ENCODE peak calls at places on chromosome 1, in eight cellular contexts. One of them, this sample, is unnamed.

GRCh38 chr1:198764748-198765147 is 125.9 kb downstream of the PTPRC start:
- DNase-seq in astrocyte of the cerebellum: no peak
- DNase-seq in WERI-Rb-1: no peak
- DNase-seq in neural crest cell: no peak
- DNase-seq in HL-60: no peak
- DNase-seq in fibroblast of lung: peak; percentile 28
- DNase-seq in neural progenitor cell: no peak
- DNase-seq in fibroblast of pulmonary artery: no peak
- DNase-seq in this sample: no peak

GRCh38 chr1:151511636-151512215 is 539 bp downstream of the CGN start:
- DNase-seq in fibroblast of lung: no peak
- DNase-seq in neural crest cell: peak; percentile 45
- DNase-seq in fibroblast of pulmonary artery: no peak
- DNase-seq in HL-60: no peak
- DNase-seq in WERI-Rb-1: peak; percentile 78
- DNase-seq in astrocyte of the cerebellum: no peak
- DNase-seq in neural progenitor cell: peak; percentile 81
- DNase-seq in this sample: no peak

GRCh38 chr1:17588048-17588781 is 48.7 kb downstream of the ARHGEF10L start:
- DNase-seq in neural progenitor cell: peak; percentile 39
- DNase-seq in neural crest cell: no peak
- DNase-seq in fibroblast of pulmonary artery: peak; percentile 35
- DNase-seq in astrocyte of the cerebellum: peak; percentile 69
- DNase-seq in fibroblast of lung: peak; percentile 68
- DNase-seq in WERI-Rb-1: peak; percentile 68
- DNase-seq in HL-60: peak; percentile 34
- DNase-seq in this sample: no peak

GRCh38 chr1:198361373-198361772 is 179.1 kb downstream of the ATP6V1G3 start:
- DNase-seq in fibroblast of pulmonary artery: peak; percentile 14
- DNase-seq in WERI-Rb-1: no peak
- DNase-seq in neural progenitor cell: no peak
- DNase-seq in HL-60: no peak
- DNase-seq in neural crest cell: no peak
- DNase-seq in astrocyte of the cerebellum: no peak
- DNase-seq in fibroblast of lung: peak; percentile 45
- DNase-seq in this sample: no peak

GRCh38 chr1:4585216-4585615 is 69.2 kb upstream of the AJAP1 start:
- DNase-seq in WERI-Rb-1: peak; percentile 25
- DNase-seq in fibroblast of lung: no peak
- DNase-seq in neural progenitor cell: peak; percentile 71
- DNase-seq in neural crest cell: peak; percentile 58
- DNase-seq in HL-60: no peak
- DNase-seq in fibroblast of pulmonary artery: no peak
- DNase-seq in astrocyte of the cerebellum: no peak
- DNase-seq in this sample: peak; percentile 59

GRCh38 chr1:64536836-64537490 is 67.0 kb downstream of the CACHD1 start:
- DNase-seq in fibroblast of pulmonary artery: no peak
- DNase-seq in neural crest cell: no peak
- DNase-seq in WERI-Rb-1: no peak
- DNase-seq in fibroblast of lung: no peak
- DNase-seq in neural progenitor cell: no peak
- DNase-seq in astrocyte of the cerebellum: no peak
- DNase-seq in HL-60: no peak
- DNase-seq in this sample: no peak

GRCh38 chr1:164210211-164210739 is 348.7 kb upstream of the PBX1 start:
- DNase-seq in neural progenitor cell: no peak
- DNase-seq in astrocyte of the cerebellum: no peak
- DNase-seq in HL-60: no peak
- DNase-seq in neural crest cell: no peak
- DNase-seq in fibroblast of lung: no peak
- DNase-seq in WERI-Rb-1: no peak
- DNase-seq in fibroblast of pulmonary artery: no peak
- DNase-seq in this sample: no peak

GRCh38 chr1:200381256-200381980 is 28.4 kb downstream of the ZNF281 start:
- DNase-seq in fibroblast of lung: peak; percentile 36
- DNase-seq in fibroblast of pulmonary artery: no peak
- DNase-seq in WERI-Rb-1: no peak
- DNase-seq in astrocyte of the cerebellum: no peak
- DNase-seq in neural crest cell: no peak
- DNase-seq in neural progenitor cell: no peak
- DNase-seq in HL-60: no peak
- DNase-seq in this sample: no peak

GRCh38 chr1:47942238-47942629 is 55.0 kb downstream of the TRABD2B start:
- DNase-seq in astrocyte of the cerebellum: no peak
- DNase-seq in HL-60: no peak
- DNase-seq in WERI-Rb-1: no peak
- DNase-seq in fibroblast of lung: no peak
- DNase-seq in neural crest cell: no peak
- DNase-seq in fibroblast of pulmonary artery: no peak
- DNase-seq in neural progenitor cell: no peak
- DNase-seq in this sample: no peak

GRCh38 chr1:162548170-162548569 is 13.4 kb upstream of the UAP1 start:
- DNase-seq in HL-60: no peak
- DNase-seq in astrocyte of the cerebellum: no peak
- DNase-seq in neural progenitor cell: no peak
- DNase-seq in neural crest cell: no peak
- DNase-seq in fibroblast of pulmonary artery: no peak
- DNase-seq in fibroblast of lung: peak; percentile 81
- DNase-seq in WERI-Rb-1: no peak
- DNase-seq in this sample: no peak

GRCh38 chr1:29428997-29429396 is 192.7 kb downstream of the PTPRU start:
- DNase-seq in neural crest cell: no peak
- DNase-seq in HL-60: no peak
- DNase-seq in astrocyte of the cerebellum: no peak
- DNase-seq in neural progenitor cell: no peak
- DNase-seq in fibroblast of lung: no peak
- DNase-seq in WERI-Rb-1: no peak
- DNase-seq in fibroblast of pulmonary artery: no peak
- DNase-seq in this sample: no peak

GRCh38 chr1:52358851-52359497 is 7.0 kb downstream of the CC2D1B start:
- DNase-seq in neural progenitor cell: no peak
- DNase-seq in neural crest cell: no peak
- DNase-seq in fibroblast of pulmonary artery: no peak
- DNase-seq in astrocyte of the cerebellum: no peak
- DNase-seq in HL-60: no peak
- DNase-seq in WERI-Rb-1: no peak
- DNase-seq in fibroblast of lung: no peak
- DNase-seq in this sample: no peak

GRCh38 chr1:42081475-42081874 is 71.7 kb upstream of the GUCA2B start:
- DNase-seq in fibroblast of lung: no peak
- DNase-seq in astrocyte of the cerebellum: no peak
- DNase-seq in neural crest cell: no peak
- DNase-seq in HL-60: no peak
- DNase-seq in neural progenitor cell: no peak
- DNase-seq in WERI-Rb-1: no peak
- DNase-seq in fibroblast of pulmonary artery: no peak
- DNase-seq in this sample: no peak

GRCh38 chr1:24339996-24340395 is 20.8 kb downstream of the GRHL3 start:
- DNase-seq in WERI-Rb-1: no peak
- DNase-seq in HL-60: no peak
- DNase-seq in astrocyte of the cerebellum: no peak
- DNase-seq in fibroblast of lung: no peak
- DNase-seq in fibroblast of pulmonary artery: no peak
- DNase-seq in neural progenitor cell: no peak
- DNase-seq in neural crest cell: no peak
- DNase-seq in this sample: no peak

GRCh38 chr1:170545476-170545875 is 13.5 kb downstream of the GORAB start:
- DNase-seq in HL-60: no peak
- DNase-seq in fibroblast of lung: peak; percentile 85
- DNase-seq in astrocyte of the cerebellum: peak; percentile 76
- DNase-seq in neural progenitor cell: no peak
- DNase-seq in WERI-Rb-1: no peak
- DNase-seq in neural crest cell: no peak
- DNase-seq in fibroblast of pulmonary artery: peak; percentile 69
- DNase-seq in this sample: no peak

GRCh38 chr1:234163267-234163919 is 209.9 kb upstream of the COA6 start:
- DNase-seq in fibroblast of pulmonary artery: no peak
- DNase-seq in neural crest cell: no peak
- DNase-seq in HL-60: no peak
- DNase-seq in astrocyte of the cerebellum: no peak
- DNase-seq in WERI-Rb-1: no peak
- DNase-seq in fibroblast of lung: no peak
- DNase-seq in neural progenitor cell: no peak
- DNase-seq in this sample: no peak

DNA sequence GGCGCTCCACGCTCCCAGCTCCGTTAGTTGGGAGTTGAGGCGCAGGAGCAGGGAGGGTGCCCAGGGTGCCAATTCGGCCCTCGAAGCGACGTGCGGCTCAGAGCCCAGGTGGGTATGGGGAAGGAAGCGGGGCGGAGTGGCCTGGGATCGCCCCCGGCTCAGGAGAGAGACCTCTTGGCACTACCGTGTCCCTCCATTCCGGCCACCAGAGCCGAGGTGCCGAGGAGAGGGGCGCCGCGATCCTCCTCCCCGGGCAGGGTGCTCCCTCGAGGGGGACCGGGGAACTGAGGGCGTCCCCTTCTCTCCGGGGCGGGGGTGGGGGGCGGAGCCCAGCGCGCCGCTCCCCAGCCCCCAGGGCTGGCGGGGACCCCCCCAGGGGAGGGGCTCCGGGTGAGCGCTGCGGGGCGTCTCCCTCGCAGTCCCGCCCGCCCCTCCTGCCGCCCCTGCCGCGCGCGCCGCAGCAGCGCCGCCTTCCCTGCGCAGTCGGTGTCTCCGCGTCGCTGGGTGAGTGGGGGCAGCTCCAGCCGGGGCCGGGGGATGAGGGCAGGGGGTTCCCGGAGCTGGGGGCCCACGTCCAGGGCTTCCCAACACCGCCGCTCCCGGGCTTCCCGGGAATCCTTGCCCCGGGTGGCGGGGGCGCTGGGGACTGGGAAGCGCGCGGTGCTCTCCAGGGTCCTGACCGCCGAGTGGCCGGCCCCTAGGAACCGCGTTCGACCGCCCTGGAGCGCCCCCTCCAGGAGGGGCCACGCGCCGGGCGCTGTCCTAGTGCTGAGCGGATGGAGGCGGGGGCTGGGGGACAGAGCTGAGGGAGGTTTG is at the start of gene HPCA:
- DNase-seq in WERI-Rb-1: peak; percentile 81
- DNase-seq in HL-60: no peak
- DNase-seq in neural progenitor cell: peak; percentile 96
- DNase-seq in fibroblast of lung: peak; percentile 43
- DNase-seq in astrocyte of the cerebellum: no peak
- DNase-seq in fibroblast of pulmonary artery: peak; percentile 58
- DNase-seq in neural crest cell: peak; percentile 76
- DNase-seq in this sample: peak; percentile 70
- TF ChIP-seq CTCF in WERI-Rb-1: peak; percentile 75
- TF ChIP-seq CTCF in HL-60: peak; percentile 44
- TF ChIP-seq CTCF in neural progenitor cell: peak; percentile 91
- TF ChIP-seq CTCF in fibroblast of lung: peak; percentile 62
- TF ChIP-seq CTCF in astrocyte of the cerebellum: peak; percentile 78
- TF ChIP-seq CTCF in fibroblast of pulmonary artery: peak; percentile 59
- TF ChIP-seq CTCF in neural crest cell: peak; percentile 67
- TF ChIP-seq CTCF in this sample: peak; percentile 59

DNA sequence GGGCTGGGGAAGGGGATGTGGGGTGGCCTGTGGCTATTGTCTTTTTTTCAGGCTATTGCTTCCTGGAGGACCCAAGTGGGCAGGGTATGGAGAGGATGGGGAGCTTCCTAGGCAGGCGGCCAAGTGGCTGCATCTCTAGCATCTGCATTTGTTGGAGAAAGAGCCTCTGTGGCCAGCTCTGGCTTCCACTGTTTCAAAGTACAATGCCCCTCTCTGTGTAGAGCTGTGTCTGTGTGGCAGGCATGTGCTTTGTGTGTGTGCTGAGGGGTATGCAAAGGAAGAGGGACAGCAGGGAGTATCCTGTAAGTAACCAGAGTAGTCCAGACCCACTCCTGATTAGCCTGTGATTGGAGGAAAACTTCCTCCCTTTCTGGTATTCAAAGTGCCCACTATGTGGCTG is 40.6 kb downstream of the KCNA2 start:
- DNase-seq in fibroblast of lung: no peak
- DNase-seq in fibroblast of pulmonary artery: no peak
- DNase-seq in neural crest cell: no peak
- DNase-seq in WERI-Rb-1: no peak
- DNase-seq in HL-60: no peak
- DNase-seq in neural progenitor cell: peak; percentile 10
- DNase-seq in astrocyte of the cerebellum: no peak
- DNase-seq in this sample: no peak
- TF ChIP-seq CTCF in fibroblast of lung: no peak
- TF ChIP-seq CTCF in fibroblast of pulmonary artery: no peak
- TF ChIP-seq CTCF in neural crest cell: no peak
- TF ChIP-seq CTCF in WERI-Rb-1: no peak
- TF ChIP-seq CTCF in HL-60: no peak
- TF ChIP-seq CTCF in neural progenitor cell: no peak
- TF ChIP-seq CTCF in astrocyte of the cerebellum: no peak
- TF ChIP-seq CTCF in this sample: no peak

DNA sequence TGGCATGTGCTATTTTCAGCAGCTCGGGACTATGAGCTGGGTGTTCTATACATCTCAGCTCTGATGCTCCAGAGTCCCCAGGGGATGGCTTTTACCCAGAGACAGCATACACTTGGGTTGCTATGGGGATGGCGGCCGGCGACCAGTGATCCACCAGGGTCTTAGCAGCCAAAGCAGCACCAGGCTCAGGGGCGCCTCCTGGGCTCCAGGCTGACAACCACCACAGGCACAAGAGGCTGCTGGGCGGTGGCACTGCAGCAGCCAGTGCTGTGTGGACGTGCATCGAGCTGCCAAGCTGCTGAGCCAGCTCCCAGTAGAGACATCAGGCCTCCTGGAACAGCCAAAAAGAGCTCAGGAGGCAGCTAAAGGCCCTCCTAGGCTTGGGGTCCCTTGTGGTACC is 37.6 kb upstream of the CLSTN1 start:
- DNase-seq in neural crest cell: no peak
- DNase-seq in fibroblast of pulmonary artery: no peak
- DNase-seq in WERI-Rb-1: peak; percentile 64
- DNase-seq in neural progenitor cell: peak; percentile 35
- DNase-seq in HL-60: no peak
- DNase-seq in fibroblast of lung: no peak
- DNase-seq in astrocyte of the cerebellum: no peak
- DNase-seq in this sample: no peak
- TF ChIP-seq CTCF in neural crest cell: no peak
- TF ChIP-seq CTCF in fibroblast of pulmonary artery: no peak
- TF ChIP-seq CTCF in WERI-Rb-1: peak; percentile 61
- TF ChIP-seq CTCF in neural progenitor cell: peak; percentile 22
- TF ChIP-seq CTCF in HL-60: no peak
- TF ChIP-seq CTCF in fibroblast of lung: no peak
- TF ChIP-seq CTCF in astrocyte of the cerebellum: no peak
- TF ChIP-seq CTCF in this sample: no peak

DNA sequence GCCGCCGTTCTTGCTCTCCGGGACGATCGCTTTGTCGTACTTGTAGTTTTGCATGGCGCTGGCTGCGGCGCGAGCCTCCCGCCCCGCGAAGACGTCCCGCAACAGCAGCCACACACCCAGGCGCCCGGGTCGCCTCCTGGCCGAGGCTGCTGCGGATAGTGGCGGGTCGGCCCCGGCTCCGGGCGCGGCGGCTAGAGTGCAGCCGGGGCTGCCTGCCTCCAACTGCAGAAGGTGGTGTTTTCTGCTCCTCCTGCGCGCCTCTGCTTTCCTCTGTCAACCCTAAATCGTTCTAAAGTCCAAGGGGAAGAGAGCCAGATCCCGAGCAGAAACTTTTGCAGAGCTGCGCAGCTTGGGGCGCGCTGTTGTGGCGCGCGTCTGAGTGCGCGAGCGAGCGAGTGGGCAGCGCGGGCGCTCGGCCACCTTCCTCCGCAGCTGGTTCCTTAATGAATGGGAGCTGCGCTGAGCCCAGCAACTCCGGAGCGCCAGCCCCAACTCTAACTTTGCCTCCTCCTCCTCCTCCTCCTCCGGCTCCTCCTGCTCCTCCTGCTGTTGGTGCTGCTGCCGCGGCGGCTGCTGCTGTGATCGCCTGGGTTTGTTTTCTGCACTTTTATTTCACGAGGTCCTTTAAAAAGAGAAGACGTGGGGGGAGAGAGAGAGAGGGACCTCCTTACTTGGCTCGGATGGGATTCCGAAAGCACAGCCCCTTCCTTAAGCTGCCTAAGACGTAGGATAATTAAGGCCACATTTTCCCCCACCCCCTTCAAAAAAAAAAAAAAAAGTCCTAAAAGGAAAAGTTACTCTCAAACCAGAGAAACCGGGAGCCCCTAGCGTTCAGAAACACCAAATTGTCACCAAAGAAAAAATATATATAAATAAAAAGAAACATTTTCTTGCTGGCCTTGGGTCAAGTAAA is at the start of gene PLPP3:
- DNase-seq in HL-60: no peak
- DNase-seq in fibroblast of lung: peak; percentile 98
- DNase-seq in astrocyte of the cerebellum: peak; percentile 91
- DNase-seq in neural progenitor cell: peak; percentile 93
- DNase-seq in WERI-Rb-1: peak; percentile 61
- DNase-seq in neural crest cell: peak; percentile 68
- DNase-seq in fibroblast of pulmonary artery: peak; percentile 96
- DNase-seq in this sample: peak; percentile 31
- TF ChIP-seq CTCF in HL-60: no peak
- TF ChIP-seq CTCF in fibroblast of lung: peak; percentile 58
- TF ChIP-seq CTCF in astrocyte of the cerebellum: peak; percentile 59
- TF ChIP-seq CTCF in neural progenitor cell: peak; percentile 62
- TF ChIP-seq CTCF in WERI-Rb-1: peak; percentile 20
- TF ChIP-seq CTCF in neural crest cell: peak; percentile 76
- TF ChIP-seq CTCF in fibroblast of pulmonary artery: peak; percentile 61
- TF ChIP-seq CTCF in this sample: peak; percentile 8

This sample was measured in GM10248.